ENCODE peak calls at places on chromosomes 5 and 9, in four cellular contexts. W is neural progenitor cell, S is heart left ventricle, H is adrenal gland. Y is an unnamed sample. For H3K4me1, the result is how much of the 10 kb centered on the place peaks cover.

GRCh38 chr5:59115345-59115744 is 532.5 kb downstream of the RAB3C start:
- DNase-seq in H (no peak), W (no peak), S (no peak), Y (no peak)

GRCh38 chr5:15748266-15748665 is 248.3 kb downstream of the FBXL7 start:
- DNase-seq in S (no peak), W (no peak), H (no peak), Y (no peak)

GRCh38 chr5:109986726-109987125 is 297.0 kb downstream of the MAN2A1 start:
- DNase-seq in S (no peak), W (no peak), H (no peak), Y (no peak)

GRCh38 chr5:80207832-80208231 is 48.0 kb downstream of the SERINC5 start:
- DNase-seq in H (no peak), S (no peak), W (no peak), Y (no peak)

GRCh38 chr9:4073371-4073770 is 226.5 kb downstream of the GLIS3 start:
- DNase-seq in H (no peak), W (peak), S (no peak), Y (no peak)

GRCh38 chr5:112957409-112957808 is 19.2 kb upstream of the DCP2 start:
- DNase-seq in S (no peak), H (no peak), W (no peak), Y (no peak)

GRCh38 chr5:127805448-127805847 is 102.3 kb downstream of the CCDC192 start:
- DNase-seq in H (no peak), S (no peak), W (no peak), Y (no peak)

GRCh38 chr9:91992636-91993035 is 42.6 kb upstream of the ROR2 start:
- DNase-seq in W (no peak), H (no peak), S (no peak), Y (no peak)

GRCh38 chr5:6742081-6742758 is 29.0 kb downstream of the TENT4A start:
- DNase-seq in S (no peak), H (no peak), W (no peak), Y (no peak)

GRCh38 chr5:80255425-80255751 is 460 bp downstream of the SERINC5 start:
- DNase-seq in S (peak), W (peak), H (peak), Y (peak)

GRCh38 chr5:84028093-84028492 is 307.4 kb upstream of the HAPLN1 start:
- DNase-seq in S (no peak), H (no peak), W (no peak), Y (no peak)

GRCh38 chr5:149639718-149640117 is 58.4 kb downstream of the ARHGEF37 start:
- DNase-seq in S (peak), H (peak), W (no peak), Y (no peak)

GRCh38 chr5:5473224-5473623 is 50.7 kb downstream of the ICE1 start:
- DNase-seq in W (no peak), H (no peak), S (no peak), Y (no peak)

GRCh38 chr9:2972475-2972874 is 128.6 kb upstream of the PUM3 start:
- DNase-seq in W (no peak), S (no peak), H (no peak), Y (no peak)

GRCh38 chr9:2047916-2048315 is 32.8 kb downstream of the SMARCA2 start:
- DNase-seq in H (no peak), W (no peak), S (no peak), Y (no peak)

GRCh38 chr5:80646926-80647325 is 7.5 kb upstream of the MSH3 start:
- DNase-seq in H (no peak), S (no peak), W (no peak), Y (no peak)

GRCh38 chr5:116442095-116442534 is 132.5 kb downstream of the SEMA6A start:
- DNase-seq in H (peak), W (no peak), S (peak), Y (no peak)

GRCh38 chr5:139708434-139708849 is 60.3 kb downstream of the CXXC5 start:
- DNase-seq in H (no peak), S (no peak), W (peak), Y (no peak)

GRCh38 chr9:128819716-128820664 is 1.7 kb downstream of the ENDOG start:
- DNase-seq in H (no peak), W (peak), S (peak), Y (no peak)

GRCh38 chr5:86979801-86980510 is 287.7 kb upstream of the RASA1 start:
- DNase-seq in W (no peak), S (no peak), H (no peak), Y (no peak)

GRCh38 chr9:91119147-91119546 is 242.6 kb downstream of the AUH start:
- DNase-seq in S (no peak), W (no peak), H (no peak), Y (no peak)

GRCh38 chr5:9058666-9059065 is 487.2 kb downstream of the SEMA5A start:
- DNase-seq in S (no peak), H (no peak), W (no peak), Y (no peak)

GRCh38 chr5:44943637-44944036 is 134.9 kb downstream of the MRPS30 start:
- DNase-seq in H (no peak), S (no peak), W (no peak), Y (no peak)

GRCh38 chr9:85900504-85901201 is 40.3 kb upstream of the NAA35 start:
- DNase-seq in H (peak), S (no peak), W (peak), Y (no peak)

GRCh38 chr5:174608631-174609097 is 115.7 kb upstream of the MSX2 start:
- DNase-seq in W (peak), S (peak), H (peak), Y (no peak)

GRCh38 chr5:81949479-81949878 is 22.3 kb upstream of the ATG10 start:
- DNase-seq in H (no peak), W (no peak), S (no peak), Y (no peak)

GRCh38 chr5:160297776-160298175 is 14.6 kb downstream of the CCNJL start:
- DNase-seq in W (no peak), S (no peak), H (no peak), Y (no peak)

GRCh38 chr5:53994148-53994547 is 316.2 kb downstream of the ARL15 start:
- DNase-seq in S (no peak), W (no peak), H (no peak), Y (no peak)

GRCh38 chr5:73312146-73312871 is 136.3 kb downstream of the FOXD1 start:
- DNase-seq in H (no peak), W (peak), S (no peak), Y (no peak)

GRCh38 chr5:1007221-1007680 is 1.4 kb upstream of the NKD2 start:
- DNase-seq in S (no peak), H (peak), W (no peak), Y (no peak)
- H3K4me1 ChIP-seq in S (under half), H (under half), W (under half), Y (under half)

DNA sequence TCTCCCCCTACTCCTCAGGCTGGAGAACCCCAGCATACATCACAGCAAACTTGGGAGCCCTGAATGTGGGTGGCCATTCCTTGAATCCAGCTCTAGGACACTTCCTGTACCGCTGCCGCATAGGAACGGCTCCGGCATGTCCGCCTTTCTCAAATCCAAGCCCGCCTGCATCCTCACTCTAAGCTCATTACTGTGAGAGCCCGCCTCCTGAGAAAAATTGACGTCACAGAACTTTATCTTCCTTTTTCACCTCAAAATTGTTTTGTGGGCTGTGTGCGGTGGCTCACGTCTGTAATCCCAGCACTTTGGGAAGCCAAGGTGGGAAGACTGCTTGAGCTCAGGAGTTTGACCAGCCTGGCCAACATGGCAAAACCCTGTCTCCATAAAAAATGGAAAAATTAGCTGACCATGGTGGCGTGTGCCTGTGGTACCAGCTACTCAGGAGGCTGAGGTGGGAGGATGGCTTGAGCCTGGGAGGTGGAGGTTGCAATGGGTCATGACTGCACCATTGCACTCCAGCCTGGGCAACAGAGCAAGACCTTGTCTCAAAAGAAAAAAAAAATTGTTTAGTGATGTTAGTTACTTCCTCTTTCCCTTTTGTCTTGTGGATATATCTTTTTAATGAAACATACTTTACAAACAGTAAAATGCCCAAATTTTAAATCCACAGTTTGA is 22.8 kb downstream of the RNF44 start:
- DNase-seq in S (no peak), W (no peak), H (no peak), Y (no peak)
- H3K27ac ChIP-seq in S (no peak), W (no peak), H (no peak), Y (no peak)

GRCh38 chr9:122217640-122218039 is 11.1 kb downstream of the LHX6 start:
- DNase-seq in H (no peak), W (no peak), S (no peak), Y (no peak)
- H3K4me1 ChIP-seq in H (under half), W (under half), S (under half), Y (under half)

GRCh38 chr5:163436515-163436914 is 880 bp upstream of the CCNG1 start:
- DNase-seq in W (no peak), H (no peak), S (no peak), Y (no peak)

GRCh38 chr5:163433271-163433670 is 4.1 kb upstream of the CCNG1 start:
- DNase-seq in W (peak), S (no peak), H (peak), Y (no peak)

GRCh38 chr5:163437011-163437308 is 435 bp upstream of the CCNG1 start:
- DNase-seq in W (no peak), S (no peak), H (no peak), Y (no peak)

GRCh38 chr5:163434410-163434866 is 3.0 kb upstream of the CCNG1 start:
- DNase-seq in H (peak), S (no peak), W (no peak), Y (no peak)

DNA sequence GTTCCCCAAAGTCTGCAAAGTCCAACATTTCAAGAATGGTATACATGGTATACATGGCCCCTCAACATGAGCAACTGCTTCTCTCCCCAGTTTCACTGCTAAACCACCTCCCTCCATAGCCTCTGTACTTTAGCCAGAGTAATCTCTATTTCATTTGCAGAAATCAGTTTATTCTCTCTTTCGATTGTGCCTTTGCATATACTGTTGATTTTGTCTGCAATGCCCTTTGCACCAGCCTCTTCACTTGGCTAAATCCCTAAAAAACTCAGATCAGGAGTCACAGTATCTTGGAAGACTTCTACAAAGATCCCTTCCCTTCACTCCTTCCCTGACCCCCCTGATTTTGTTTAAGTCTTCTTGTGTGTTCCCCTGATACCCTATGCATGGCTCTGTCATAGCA is 4.9 kb upstream of the CCNG1 start:
- DNase-seq in H (no peak), W (no peak), S (no peak), Y (no peak)
- H3K27ac ChIP-seq in H (no peak), W (no peak), S (no peak), Y (no peak)

DNA sequence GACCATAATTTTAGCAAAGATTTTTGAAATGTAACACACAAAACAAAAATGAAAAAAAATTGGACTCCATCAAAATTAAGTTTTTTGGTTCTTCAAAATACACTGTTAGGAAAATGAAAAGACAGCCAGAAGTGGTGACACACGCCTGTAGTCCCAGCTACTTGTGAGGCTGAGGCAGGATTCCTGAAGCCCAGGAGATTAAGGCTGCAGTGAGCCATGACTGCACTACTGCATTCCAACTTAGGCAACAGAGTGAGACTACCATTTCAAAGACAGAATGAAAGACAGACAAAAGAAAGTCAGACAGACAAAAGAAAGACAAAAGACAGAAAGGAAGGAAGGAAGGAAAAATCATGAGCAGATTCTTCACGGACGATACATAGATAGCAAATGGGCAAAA is 7.5 kb downstream of the DIAPH1 start:
- DNase-seq in H (no peak), W (peak), S (no peak), Y (no peak)
- H3K4me1 ChIP-seq in H (under half), W (under half), S (under half), Y (half or more)

DNA sequence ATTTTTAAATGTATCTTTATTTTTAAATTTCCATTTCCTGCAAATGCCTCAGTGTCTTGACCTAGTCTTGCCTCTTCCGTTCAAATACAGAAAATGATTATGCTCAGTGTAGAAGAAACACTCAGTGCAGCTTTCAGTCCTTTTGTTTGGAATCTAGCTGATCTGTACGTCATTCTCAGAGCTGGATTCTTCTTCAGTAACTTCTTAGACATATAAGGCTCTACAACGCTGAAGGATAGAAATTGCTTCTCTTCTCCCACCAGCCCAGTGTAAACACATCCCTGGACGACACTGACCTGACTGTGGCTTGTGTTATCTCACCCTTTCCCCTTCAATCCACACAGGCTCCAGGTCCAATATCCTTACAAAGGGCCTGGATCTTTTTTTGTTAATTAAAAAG is 3.2 kb upstream of the ALDH1B1 start:
- DNase-seq in S (no peak), H (no peak), W (no peak), Y (no peak)
- H3K27ac ChIP-seq in S (no peak), H (peak), W (no peak), Y (no peak)

GRCh38 chr5:10708189-10708944 is 52.7 kb downstream of the DAP start:
- DNase-seq in S (no peak), W (no peak), H (no peak), Y (no peak)

GRCh38 chr5:10705736-10706135 is 55.3 kb downstream of the DAP start:
- DNase-seq in H (no peak), W (no peak), S (no peak), Y (no peak)

GRCh38 chr5:10707198-10708187 is 53.5 kb downstream of the DAP start:
- DNase-seq in H (no peak), W (no peak), S (no peak), Y (no peak)

GRCh38 chr5:10704949-10705621 is 55.9 kb downstream of the DAP start:
- DNase-seq in S (no peak), W (no peak), H (no peak), Y (no peak)

DNA sequence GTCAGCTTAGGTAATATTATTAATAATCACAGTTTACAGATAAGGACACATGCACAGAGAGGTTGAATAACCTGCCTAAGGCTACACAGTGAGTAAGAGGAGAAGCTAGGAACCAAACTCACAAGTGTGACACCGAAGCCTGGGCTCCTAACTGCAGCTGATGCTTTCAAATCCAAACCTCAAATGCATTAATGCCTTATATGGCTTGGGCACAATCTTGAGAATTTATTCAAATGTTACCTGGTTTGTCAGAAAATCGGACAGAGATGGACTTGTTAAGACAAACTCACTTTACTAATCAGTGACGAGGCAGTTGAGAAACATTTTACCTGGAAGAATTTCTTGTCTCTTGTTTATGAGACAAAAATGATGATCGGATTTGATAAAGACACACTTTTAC is 54.7 kb downstream of the DAP start:
- DNase-seq in S (no peak), W (no peak), H (no peak), Y (no peak)
- H3K4me1 ChIP-seq in S (under half), W (under half), H (under half), Y (under half)

DNA sequence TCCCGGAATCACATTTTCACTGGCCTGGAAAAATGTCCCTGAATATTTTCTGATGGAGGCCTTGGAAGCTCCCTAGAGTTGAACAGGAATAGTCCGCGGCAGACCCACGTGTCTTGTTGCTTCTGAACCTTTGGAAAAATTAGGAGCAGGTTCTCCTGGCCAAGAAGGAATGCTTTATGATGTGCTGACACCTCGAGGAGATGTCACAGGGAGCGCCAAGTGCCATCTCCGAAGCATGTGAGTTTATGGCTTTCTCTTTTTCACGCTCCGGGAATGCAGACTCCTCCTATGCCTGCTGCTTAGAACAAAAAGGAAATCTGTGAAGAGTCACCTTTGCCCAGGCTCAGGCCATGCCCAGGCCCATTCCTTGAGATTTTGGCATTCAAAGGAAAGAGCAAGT is 84.6 kb downstream of the BOD1 start:
- DNase-seq in W (no peak), S (no peak), H (no peak), Y (no peak)
- H3K27ac ChIP-seq in W (no peak), S (no peak), H (no peak), Y (no peak)

DNA sequence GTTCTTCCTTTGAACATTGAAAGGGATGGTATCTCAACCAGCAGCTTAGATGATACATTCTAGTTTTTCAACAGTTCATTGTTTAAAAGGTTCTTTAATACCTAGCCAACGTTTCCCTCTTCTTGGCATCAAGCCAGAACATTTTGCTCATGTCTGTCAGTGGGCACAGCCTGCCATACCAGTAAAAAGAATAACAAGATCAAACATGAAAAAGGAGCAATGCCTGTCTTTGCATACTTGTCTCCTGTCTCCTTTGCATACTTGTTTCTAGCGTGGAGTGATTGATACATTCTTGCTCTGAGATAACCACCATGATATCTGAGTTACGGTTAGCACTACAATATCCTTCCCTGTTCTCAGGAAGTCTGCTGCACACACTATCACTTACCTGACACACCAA is 248.6 kb upstream of the DAPK1 start:
- DNase-seq in W (no peak), H (no peak), S (no peak), Y (no peak)
- H3K4me1 ChIP-seq in W (under half), H (under half), S (under half), Y (under half)

GRCh38 chr9:32706004-32706749 is 70.7 kb upstream of the TAF1L start:
- DNase-seq in H (no peak), W (no peak), S (no peak), Y (no peak)

GRCh38 chr9:32707326-32707725 is 71.9 kb upstream of the TAF1L start:
- DNase-seq in H (no peak), S (no peak), W (no peak), Y (no peak)

GRCh38 chr9:32703635-32704034 is 68.2 kb upstream of the TAF1L start:
- DNase-seq in W (peak), S (no peak), H (no peak), Y (no peak)

GRCh38 chr9:32704343-32704742 is 68.9 kb upstream of the TAF1L start:
- DNase-seq in W (no peak), H (no peak), S (no peak), Y (no peak)

DNA sequence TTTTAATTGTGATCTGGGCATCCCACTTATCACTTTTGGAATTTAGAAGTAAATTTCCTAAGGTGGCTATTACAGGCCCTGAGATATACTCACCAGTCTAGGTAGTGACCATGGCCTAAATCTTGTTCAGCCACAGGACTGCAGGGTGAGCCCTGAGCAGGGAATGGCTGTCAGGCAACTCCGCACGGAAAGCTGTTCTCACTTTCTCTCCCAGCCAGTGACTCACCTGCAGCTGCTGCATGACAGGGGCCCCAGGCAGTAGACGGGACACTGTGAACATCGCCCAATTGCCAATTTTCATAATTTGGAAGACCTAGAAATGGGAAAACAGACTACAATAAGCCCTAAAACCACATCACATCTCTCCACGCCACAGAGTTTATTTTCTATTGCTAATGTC is 69.6 kb upstream of the TAF1L start:
- DNase-seq in W (no peak), H (peak), S (no peak), Y (no peak)
- H3K27ac ChIP-seq in W (no peak), H (no peak), S (no peak), Y (no peak)

Y was measured in CD4-positive, CD25-positive, alpha-beta regulatory T cell.